ENCODE peak calls at places on chromosomes 16 and 17, in seven cellular contexts. H is fibroblast of lung, C is tibial artery, N is Caco-2, Y is brain microvascular endothelial cell, F is transverse colon, L is psoas muscle. U is an unnamed sample.

GRCh38 chr16:65876200-65876498 is 490.3 kb upstream of the CDH5 start:
- DNase-seq in H (peak; percentile 40), C (no peak), N (no peak), Y (no peak), F (no peak), L (no peak), U (no peak)

GRCh38 chr17:73427198-73427597 is 115.4 kb upstream of the CDC42EP4 start:
- DNase-seq in H (no peak), C (no peak), N (no peak), Y (no peak), F (no peak), L (no peak), U (no peak)

GRCh38 chr16:68839831-68840230 is 3.5 kb upstream of the TANGO6 start:
- DNase-seq in H (no peak), C (no peak), N (no peak), Y (no peak), F (no peak), L (no peak), U (no peak)

GRCh38 chr17:694239-694638 is 20.4 kb downstream of the VPS53 start:
- DNase-seq in H (peak; percentile 100), C (no peak), N (no peak), Y (peak; percentile 96), F (no peak), L (no peak), U (peak; percentile 98)

GRCh38 chr17:59341922-59342321 is 10.5 kb downstream of the YPEL2 start:
- DNase-seq in H (no peak), C (no peak), N (no peak), Y (no peak), F (no peak), L (no peak), U (no peak)

GRCh38 chr17:47717845-47718621 is 15.0 kb upstream of the TBX21 start:
- DNase-seq in H (peak; percentile 54), C (no peak), N (no peak), Y (no peak), F (no peak), L (no peak), U (no peak)

GRCh38 chr17:77645441-77646430 is 312.8 kb upstream of the TNRC6C start:
- DNase-seq in H (peak; percentile 27), C (no peak), N (no peak), Y (peak; percentile 7), F (no peak), L (no peak), U (no peak)

GRCh38 chr17:66904760-66905637 is 59.5 kb upstream of the CACNG4 start:
- DNase-seq in H (peak; percentile 73), C (no peak), N (peak; percentile 7), Y (peak; percentile 71), F (no peak), L (no peak), U (peak; percentile 43)

GRCh38 chr17:77707546-77707945 is 251.0 kb upstream of the TNRC6C start:
- DNase-seq in H (no peak), C (no peak), N (no peak), Y (no peak), F (no peak), L (no peak), U (no peak)

GRCh38 chr17:27783440-27783839 is 16.9 kb downstream of the NOS2 start:
- DNase-seq in H (no peak), C (no peak), N (no peak), Y (no peak), F (no peak), L (no peak), U (no peak)

GRCh38 chr16:89422905-89423630 is 67.3 kb downstream of the ANKRD11 start:
- DNase-seq in H (peak; percentile 92), C (no peak), N (no peak), Y (peak; percentile 74), F (no peak), L (no peak), U (peak; percentile 80)

GRCh38 chr16:75306102-75306762 is 54.8 kb upstream of the BCAR1 start:
- DNase-seq in H (peak; percentile 51), C (no peak), N (peak; percentile 36), Y (peak; percentile 52), F (peak; percentile 69), L (no peak), U (peak; percentile 41)

GRCh38 chr17:65371702-65372101 is 189.7 kb downstream of the AXIN2 start:
- DNase-seq in H (no peak), C (no peak), N (no peak), Y (no peak), F (peak; percentile 32), L (no peak), U (no peak)

GRCh38 chr16:28258571-28258970 is 33.8 kb upstream of the SBK1 start:
- DNase-seq in H (peak; percentile 32), C (no peak), N (no peak), Y (peak; percentile 12), F (no peak), L (peak; percentile 93), U (peak; percentile 2)

GRCh38 chr16:680967-681745 is 946 bp downstream of the STUB1 start:
- DNase-seq in H (peak; percentile 58), C (no peak), N (no peak), Y (no peak), F (peak; percentile 56), L (peak; percentile 89), U (peak; percentile 40)

GRCh38 chr17:82246040-82246364 is 17.2 kb downstream of the SLC16A3 start:
- DNase-seq in H (no peak), C (no peak), N (no peak), Y (no peak), F (no peak), L (no peak), U (no peak)

GRCh38 chr17:82949361-82949760 is 109.5 kb upstream of the ZNF750 start:
- DNase-seq in H (no peak), C (peak; percentile 12), N (no peak), Y (no peak), F (no peak), L (peak; percentile 24), U (no peak)

GRCh38 chr17:63772801-63773271 is 561 bp downstream of the CCDC47 start:
- DNase-seq in H (peak; percentile 45), C (no peak), N (no peak), Y (no peak), F (peak; percentile 13), L (no peak), U (peak; percentile 31)

GRCh38 chr16:50440531-50440930 is 71.7 kb upstream of the BRD7 start:
- DNase-seq in H (no peak), C (no peak), N (no peak), Y (no peak), F (no peak), L (no peak), U (no peak)

GRCh38 chr16:12245923-12246290 is 269.4 kb downstream of the SNX29 start:
- DNase-seq in H (no peak), C (no peak), N (no peak), Y (no peak), F (no peak), L (no peak), U (no peak)

GRCh38 chr16:12315330-12316138 is 339.0 kb downstream of the SNX29 start:
- DNase-seq in H (no peak), C (no peak), N (peak; percentile 38), Y (no peak), F (peak; percentile 55), L (no peak), U (no peak)

GRCh38 chr17:1484586-1485310 is 7.7 kb downstream of the MYO1C start:
- DNase-seq in H (peak; percentile 25), C (peak; percentile 47), N (peak; percentile 82), Y (no peak), F (peak; percentile 79), L (peak; percentile 70), U (peak; percentile 29)

GRCh38 chr17:63171428-63172205 is 205.6 kb downstream of the TANC2 start:
- DNase-seq in H (peak; percentile 84), C (no peak), N (no peak), Y (no peak), F (no peak), L (no peak), U (peak; percentile 77)

GRCh38 chr16:16086653-16087446 is 136.4 kb downstream of the ABCC6 start:
- DNase-seq in H (no peak), C (no peak), N (no peak), Y (no peak), F (no peak), L (no peak), U (no peak)

GRCh38 chr17:36918260-36918691 is 19.0 kb upstream of the LHX1 start:
- DNase-seq in H (peak; percentile 79), C (no peak), N (no peak), Y (no peak), F (no peak), L (no peak), U (no peak)

GRCh38 chr16:56400458-56400857 is 24.9 kb downstream of the AMFR start:
- DNase-seq in H (peak; percentile 42), C (no peak), N (no peak), Y (no peak), F (no peak), L (no peak), U (no peak)

GRCh38 chr16:56399492-56399891 is 25.9 kb downstream of the AMFR start:
- DNase-seq in H (no peak), C (no peak), N (no peak), Y (no peak), F (no peak), L (no peak), U (no peak)

GRCh38 chr16:56399047-56399446 is 26.3 kb downstream of the AMFR start:
- DNase-seq in H (no peak), C (no peak), N (no peak), Y (no peak), F (no peak), L (no peak), U (no peak)

GRCh38 chr16:56405977-56406376 is 19.4 kb downstream of the AMFR start:
- DNase-seq in H (no peak), C (no peak), N (no peak), Y (no peak), F (no peak), L (no peak), U (no peak)

GRCh38 chr16:56401482-56401881 is 23.9 kb downstream of the AMFR start:
- DNase-seq in H (no peak), C (no peak), N (peak; percentile 62), Y (no peak), F (no peak), L (peak; percentile 71), U (no peak)
- TF ChIP-seq CTCF in H (no peak), C (no peak), N (peak; percentile 48), Y (peak; percentile 57), F (no peak), L (peak; percentile 35), U (peak; percentile 23)

GRCh38 chr17:12187658-12188057 is 167.0 kb downstream of the MAP2K4 start:
- DNase-seq in H (no peak), C (no peak), N (no peak), Y (no peak), F (no peak), L (no peak), U (no peak)
- H3K4me3 ChIP-seq in H (no peak overlapping the region), C (no peak overlapping the region), N (no peak overlapping the region), Y (no peak overlapping the region), F (no peak overlapping the region), L (no peak overlapping the region), U (no peak overlapping the region)

DNA sequence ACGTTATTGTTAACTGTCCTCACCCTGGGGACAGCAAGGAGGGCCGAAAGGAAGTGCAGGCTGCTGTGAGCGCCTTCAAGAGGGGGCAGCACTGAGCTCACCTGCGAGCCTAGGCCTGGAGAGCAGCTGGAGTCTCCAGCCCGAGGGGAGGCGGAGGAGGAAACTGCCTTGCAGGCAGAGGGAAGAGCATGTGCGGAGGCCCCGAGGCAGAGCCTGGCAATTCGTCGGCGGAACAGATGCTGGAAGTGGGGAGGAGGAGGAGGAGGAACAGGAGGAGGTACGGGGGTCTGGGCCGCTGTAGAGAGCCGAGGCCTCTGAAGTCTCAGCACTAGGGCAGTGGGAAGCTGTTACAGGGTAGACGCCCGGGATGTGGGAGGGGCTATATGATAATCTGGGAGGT is 49.6 kb upstream of the PLCG2 start:
- DNase-seq in H (no peak), C (no peak), N (no peak), Y (no peak), F (no peak), L (no peak), U (no peak)
- TF ChIP-seq CTCF in H (no peak), C (no peak), N (no peak), Y (peak; percentile 11), F (no peak), L (no peak), U (peak; percentile 6)

GRCh38 chr17:43750154-43750553 is 8.4 kb downstream of the SOST start:
- DNase-seq in H (no peak), C (no peak), N (no peak), Y (no peak), F (no peak), L (no peak), U (no peak)
- H3K4me3 ChIP-seq in H (no peak overlapping the region), C (no peak overlapping the region), N (no peak overlapping the region), Y (no peak overlapping the region), F (no peak overlapping the region), L (no peak overlapping the region), U (no peak overlapping the region)

U was measured in astrocyte of the spinal cord.